ENCODE peak calls at places on chromosomes 4 and X, in nine cellular contexts. U is astrocyte of the spinal cord, E is right atrium auricular region, R is retinal pigment epithelial cell, K is kidney, C is astrocyte of the cerebellum, A is transverse colon, S is uterus, H is AG04450. Z is an unnamed sample.
A peak's percentile ranks its signal among the peaks of the same experiment; 100 is the strongest.

GRCh38 chr4:23539969-23540368 is 349.9 kb downstream of the PPARGC1A start:
- DNase-seq in A (no peak), R (no peak), C (no peak), K (no peak), H (no peak), E (no peak), U (no peak), S (no peak), Z (no peak)

GRCh38 chr4:76589402-76589801 is 154.4 kb downstream of the SHROOM3 start:
- DNase-seq in R (peak; percentile 87), E (no peak), H (no peak), S (no peak), U (peak; percentile 69), C (no peak), A (peak; percentile 51), K (no peak), Z (peak; percentile 35)

GRCh38 chrX:100995469-100995868 is 26.0 kb downstream of the ARL13A start:
- DNase-seq in K (no peak), H (peak; percentile 64), C (no peak), E (no peak), S (no peak), U (peak; percentile 80), A (no peak), R (peak; percentile 35), Z (peak; percentile 71)

GRCh38 chrX:147917700-147918694 is 6.3 kb downstream of the FMR1 start:
- DNase-seq in R (no peak), K (no peak), C (no peak), U (peak; percentile 48), S (no peak), E (no peak), H (no peak), A (no peak), Z (no peak)

GRCh38 chr4:67593741-67594175 is 35.2 kb downstream of the STAP1 start:
- DNase-seq in C (no peak), A (no peak), U (no peak), E (no peak), S (no peak), K (no peak), R (peak; percentile 20), H (no peak), Z (no peak)

GRCh38 chr4:113222431-113222979 is 173.1 kb downstream of the ANK2 start:
- DNase-seq in H (no peak), S (no peak), E (no peak), C (no peak), A (no peak), R (no peak), U (no peak), K (no peak), Z (no peak)

GRCh38 chr4:151356510-151356909 is 31.1 kb upstream of the SH3D19 start:
- DNase-seq in E (no peak), K (no peak), U (peak; percentile 5), R (no peak), H (no peak), A (no peak), C (no peak), S (no peak), Z (peak; percentile 37)

GRCh38 chrX:52359614-52360232 is 9.1 kb upstream of the XAGE2 start:
- DNase-seq in E (no peak), H (no peak), U (no peak), C (no peak), A (no peak), S (no peak), R (no peak), K (no peak), Z (peak; percentile 17)

GRCh38 chr4:67459164-67459563 is 86.1 kb downstream of the CENPC start:
- DNase-seq in K (no peak), C (no peak), U (peak; percentile 13), S (no peak), A (no peak), H (no peak), R (no peak), E (no peak), Z (no peak)

DNA sequence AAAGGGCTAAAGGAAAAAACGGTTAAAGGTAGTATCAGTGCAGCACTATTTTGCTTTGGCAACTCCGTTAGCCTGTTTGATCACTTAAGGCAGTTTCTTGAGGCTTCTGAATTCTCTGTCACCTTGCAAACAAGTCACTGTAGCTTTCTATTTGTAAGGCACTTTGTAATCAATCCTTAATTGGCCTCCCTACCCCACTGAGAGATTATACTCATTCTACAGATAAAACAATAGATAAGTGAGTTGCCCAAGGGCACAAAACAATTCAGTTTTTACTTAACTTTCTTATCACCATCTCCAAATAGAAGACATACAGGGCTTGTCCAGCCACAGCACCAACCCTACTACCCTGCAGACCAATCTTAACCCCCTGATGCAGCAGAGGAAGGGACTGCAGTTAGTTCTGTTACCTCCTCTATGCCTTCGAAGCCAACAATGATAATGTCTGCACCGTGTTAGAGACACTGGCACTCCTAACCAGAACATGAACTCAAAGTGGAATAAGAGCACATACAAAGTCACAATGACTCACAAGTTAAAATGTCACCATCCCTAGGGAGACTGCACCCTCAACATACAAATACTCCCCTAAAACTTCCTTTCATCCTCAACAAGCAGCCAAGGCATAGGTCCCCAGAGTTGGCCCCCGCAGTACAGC is 1.7 kb downstream of the TMEM185A start:
- DNase-seq in E (no peak), C (no peak), H (no peak), R (no peak), S (no peak), K (no peak), A (no peak), U (no peak), Z (no peak)
- H3K4me3 ChIP-seq in E (peak overlapping the region; percentile 75), C (no peak overlapping the region), H (peak overlapping the region; percentile 73), R (no peak overlapping the region), S (no peak overlapping the region), K (peak overlapping the region; percentile 74), A (peak overlapping the region; percentile 87), U (no peak overlapping the region), Z (no peak overlapping the region)

GRCh38 chr4:115883251-115883650 is 769.8 kb upstream of the NDST4 start:
- DNase-seq in E (no peak), K (no peak), A (no peak), S (no peak), C (no peak), H (no peak), R (no peak), U (no peak), Z (no peak)

GRCh38 chr4:115883862-115884261 is 770.4 kb upstream of the NDST4 start:
- DNase-seq in E (no peak), R (no peak), K (no peak), A (no peak), S (no peak), C (no peak), U (no peak), H (no peak), Z (no peak)
- H3K4me3 ChIP-seq in E (no peak overlapping the region), R (no peak overlapping the region), K (no peak overlapping the region), A (no peak overlapping the region), S (no peak overlapping the region), C (no peak overlapping the region), U (no peak overlapping the region), H (no peak overlapping the region), Z (no peak overlapping the region)

GRCh38 chrX:108447303-108447702 is 7.7 kb downstream of the COL4A5 start:
- DNase-seq in K (no peak), U (no peak), E (no peak), C (no peak), A (no peak), H (no peak), S (no peak), R (no peak), Z (no peak)
- H3K4me3 ChIP-seq in K (no peak overlapping the region), U (no peak overlapping the region), E (no peak overlapping the region), C (no peak overlapping the region), A (no peak overlapping the region), H (no peak overlapping the region), S (no peak overlapping the region), R (no peak overlapping the region), Z (no peak overlapping the region)

DNA sequence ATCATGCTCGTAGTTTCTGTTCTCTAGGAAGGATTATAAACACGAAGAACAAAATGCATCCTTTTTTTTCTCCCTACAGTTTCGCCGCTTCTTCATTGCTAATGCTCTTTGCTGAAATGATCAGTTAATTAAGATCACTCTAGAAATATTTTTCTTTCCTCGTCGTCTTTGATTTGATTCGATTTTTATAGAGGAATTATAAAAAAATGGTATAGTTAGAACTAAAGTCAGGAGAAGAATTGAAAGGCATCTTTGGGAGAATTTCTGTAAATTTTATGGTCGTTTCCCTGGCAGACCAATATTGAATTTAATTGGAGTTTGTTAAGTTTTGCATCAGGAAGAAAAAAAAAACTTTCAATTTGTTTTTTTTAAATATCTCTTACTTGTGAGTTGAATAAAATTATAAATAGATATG is 1.1 kb upstream of the NKX3-2 start:
- DNase-seq in A (no peak), R (no peak), H (no peak), E (no peak), C (no peak), U (no peak), K (no peak), S (no peak), Z (no peak)
- H3K4me3 ChIP-seq in A (peak overlapping the region; percentile 88), R (no peak overlapping the region), H (peak overlapping the region; percentile 66), E (peak overlapping the region; percentile 54), C (no peak overlapping the region), U (peak overlapping the region; percentile 49), K (peak overlapping the region; percentile 51), S (peak overlapping the region; percentile 32), Z (peak overlapping the region; percentile 66)

GRCh38 chr4:185020863-185021761 is 2.8 kb downstream of the HELT start:
- DNase-seq in A (no peak), C (no peak), R (no peak), H (no peak), S (no peak), U (no peak), E (no peak), K (no peak), Z (no peak)

GRCh38 chr4:185017964-185018772 is at the start of gene HELT:
- DNase-seq in H (no peak), C (no peak), K (no peak), E (no peak), U (no peak), S (no peak), R (no peak), A (no peak), Z (no peak)

GRCh38 chr4:185020293-185020808 is 2.1 kb downstream of the HELT start:
- DNase-seq in R (no peak), K (no peak), H (no peak), A (no peak), U (peak; percentile 27), E (no peak), S (no peak), C (no peak), Z (peak; percentile 44)

GRCh38 chr4:185018834-185019450 is 652 bp downstream of the HELT start:
- DNase-seq in A (no peak), U (no peak), H (no peak), R (no peak), C (no peak), S (no peak), E (no peak), K (no peak), Z (no peak)

DNA sequence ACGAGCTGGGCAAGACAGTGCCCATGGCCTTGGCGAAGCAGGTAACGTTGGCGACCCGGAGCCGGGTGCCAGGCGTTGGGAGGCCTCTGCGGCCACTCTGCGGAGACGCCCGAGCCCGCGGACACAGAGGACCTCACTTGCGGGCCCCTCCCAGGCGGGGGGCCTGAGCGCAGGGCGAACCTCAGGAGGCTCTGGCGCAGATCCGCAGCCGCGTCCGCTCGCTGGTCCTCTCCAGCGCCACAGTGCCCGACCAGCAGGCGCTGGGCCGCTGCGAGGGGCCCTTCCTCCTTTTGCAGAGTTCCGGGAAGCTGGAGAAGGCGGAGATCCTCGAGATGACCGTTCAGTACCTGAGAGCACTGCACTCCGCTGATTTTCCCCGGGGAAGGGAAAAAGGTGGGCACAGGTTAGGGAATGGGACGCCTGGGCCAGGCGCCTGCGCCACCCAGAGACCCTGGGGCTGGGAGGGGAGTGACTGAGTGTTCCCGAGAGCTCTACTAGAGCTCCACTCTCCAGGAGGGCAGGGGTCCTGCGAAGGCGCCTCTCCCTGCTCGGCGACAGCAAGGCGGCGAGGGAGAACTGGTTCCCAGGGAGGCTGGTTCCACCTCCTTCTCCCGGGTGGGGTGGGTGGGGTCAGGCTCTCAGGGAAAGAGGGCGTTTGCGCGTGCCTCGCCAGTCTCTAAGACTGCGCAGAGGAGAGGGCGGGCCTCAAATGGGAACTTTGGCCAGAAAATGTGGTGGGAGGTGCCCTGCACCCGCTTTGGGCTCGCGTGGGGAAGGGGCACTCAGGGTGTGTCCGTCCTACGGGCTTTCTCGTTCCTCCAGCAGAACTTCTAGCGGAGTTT is 1.4 kb downstream of the HELT start:
- DNase-seq in U (no peak), K (no peak), E (no peak), A (no peak), S (no peak), C (no peak), R (no peak), H (no peak), Z (peak; percentile 23)
- H3K4me3 ChIP-seq in U (no peak overlapping the region), K (peak overlapping the region; percentile 35), E (peak overlapping the region; percentile 29), A (peak overlapping the region; percentile 6), S (no peak overlapping the region), C (no peak overlapping the region), R (no peak overlapping the region), H (no peak overlapping the region), Z (no peak overlapping the region)

Z was measured in MG63.